ENCODE peak calls at places on chromosomes 4 and X, in nine cellular contexts. One of them, this sample, is unnamed.
A peak's percentile ranks its signal among the peaks of the same experiment; 100 is the strongest.

GRCh38 chrX:148741441-148741840 is 241.0 kb downstream of the AFF2 start:
- DNase-seq in Ammon's horn: peak; percentile 4
- DNase-seq in H7: no peak
- DNase-seq in activated CD4-positive, alpha-beta T cell treated with anti-CD3 and anti-CD28 coated beads, Interleukin-2, amount 10 ng/mL, durations not matched to agents 7 days and 5 days: no peak
- DNase-seq in astrocyte: no peak
- DNase-seq in pancreas: no peak
- DNase-seq in astrocyte of the spinal cord: no peak
- DNase-seq in NCI-H1105: no peak
- DNase-seq in endodermal cell: peak; percentile 75
- DNase-seq in this sample: no peak

GRCh38 chrX:68421651-68422050 is 11.6 kb downstream of the OPHN1 start:
- DNase-seq in endodermal cell: no peak
- DNase-seq in astrocyte: no peak
- DNase-seq in pancreas: no peak
- DNase-seq in H7: no peak
- DNase-seq in astrocyte of the spinal cord: no peak
- DNase-seq in Ammon's horn: no peak
- DNase-seq in NCI-H1105: no peak
- DNase-seq in activated CD4-positive, alpha-beta T cell treated with anti-CD3 and anti-CD28 coated beads, Interleukin-2, amount 10 ng/mL, durations not matched to agents 7 days and 5 days: no peak
- DNase-seq in this sample: no peak

GRCh38 chr4:186266699-186267467 is 894 bp downstream of the F11 start:
- DNase-seq in Ammon's horn: no peak
- DNase-seq in astrocyte: no peak
- DNase-seq in astrocyte of the spinal cord: no peak
- DNase-seq in NCI-H1105: no peak
- DNase-seq in endodermal cell: peak; percentile 76
- DNase-seq in pancreas: peak; percentile 62
- DNase-seq in activated CD4-positive, alpha-beta T cell treated with anti-CD3 and anti-CD28 coated beads, Interleukin-2, amount 10 ng/mL, durations not matched to agents 7 days and 5 days: no peak
- DNase-seq in H7: peak; percentile 79
- DNase-seq in this sample: no peak

GRCh38 chr4:158656439-158656838 is 15.2 kb downstream of the C4orf46 start:
- DNase-seq in endodermal cell: no peak
- DNase-seq in activated CD4-positive, alpha-beta T cell treated with anti-CD3 and anti-CD28 coated beads, Interleukin-2, amount 10 ng/mL, durations not matched to agents 7 days and 5 days: no peak
- DNase-seq in astrocyte: no peak
- DNase-seq in Ammon's horn: no peak
- DNase-seq in astrocyte of the spinal cord: no peak
- DNase-seq in NCI-H1105: no peak
- DNase-seq in pancreas: no peak
- DNase-seq in H7: peak; percentile 44
- DNase-seq in this sample: no peak

GRCh38 chr4:42150653-42151567 is 1.5 kb downstream of the BEND4 start:
- DNase-seq in astrocyte of the spinal cord: no peak
- DNase-seq in H7: peak; percentile 59
- DNase-seq in NCI-H1105: no peak
- DNase-seq in endodermal cell: peak; percentile 47
- DNase-seq in astrocyte: no peak
- DNase-seq in activated CD4-positive, alpha-beta T cell treated with anti-CD3 and anti-CD28 coated beads, Interleukin-2, amount 10 ng/mL, durations not matched to agents 7 days and 5 days: no peak
- DNase-seq in Ammon's horn: no peak
- DNase-seq in pancreas: peak; percentile 13
- DNase-seq in this sample: no peak

GRCh38 chrX:68568136-68568535 is 69.3 kb downstream of the YIPF6 start:
- DNase-seq in pancreas: no peak
- DNase-seq in astrocyte: no peak
- DNase-seq in endodermal cell: no peak
- DNase-seq in astrocyte of the spinal cord: no peak
- DNase-seq in activated CD4-positive, alpha-beta T cell treated with anti-CD3 and anti-CD28 coated beads, Interleukin-2, amount 10 ng/mL, durations not matched to agents 7 days and 5 days: no peak
- DNase-seq in Ammon's horn: no peak
- DNase-seq in NCI-H1105: no peak
- DNase-seq in H7: no peak
- DNase-seq in this sample: peak; percentile 54

GRCh38 chrX:38038501-38038900 is 32.1 kb downstream of the SYTL5 start:
- DNase-seq in pancreas: no peak
- DNase-seq in H7: no peak
- DNase-seq in activated CD4-positive, alpha-beta T cell treated with anti-CD3 and anti-CD28 coated beads, Interleukin-2, amount 10 ng/mL, durations not matched to agents 7 days and 5 days: no peak
- DNase-seq in astrocyte: no peak
- DNase-seq in NCI-H1105: no peak
- DNase-seq in endodermal cell: no peak
- DNase-seq in Ammon's horn: no peak
- DNase-seq in astrocyte of the spinal cord: no peak
- DNase-seq in this sample: no peak

GRCh38 chr4:161816958-161817357 is 346.8 kb downstream of the FSTL5 start:
- DNase-seq in H7: no peak
- DNase-seq in astrocyte of the spinal cord: no peak
- DNase-seq in pancreas: no peak
- DNase-seq in activated CD4-positive, alpha-beta T cell treated with anti-CD3 and anti-CD28 coated beads, Interleukin-2, amount 10 ng/mL, durations not matched to agents 7 days and 5 days: no peak
- DNase-seq in endodermal cell: no peak
- DNase-seq in Ammon's horn: no peak
- DNase-seq in astrocyte: no peak
- DNase-seq in NCI-H1105: no peak
- DNase-seq in this sample: no peak

GRCh38 chr4:151690884-151691283 is 69.9 kb downstream of the GATB start:
- DNase-seq in Ammon's horn: peak; percentile 51
- DNase-seq in activated CD4-positive, alpha-beta T cell treated with anti-CD3 and anti-CD28 coated beads, Interleukin-2, amount 10 ng/mL, durations not matched to agents 7 days and 5 days: no peak
- DNase-seq in astrocyte: peak; percentile 31
- DNase-seq in NCI-H1105: no peak
- DNase-seq in H7: no peak
- DNase-seq in astrocyte of the spinal cord: no peak
- DNase-seq in endodermal cell: no peak
- DNase-seq in pancreas: no peak
- DNase-seq in this sample: no peak

GRCh38 chr4:69907151-69907550 is 23.7 kb upstream of the CSN1S1 start:
- DNase-seq in H7: no peak
- DNase-seq in astrocyte: no peak
- DNase-seq in Ammon's horn: no peak
- DNase-seq in activated CD4-positive, alpha-beta T cell treated with anti-CD3 and anti-CD28 coated beads, Interleukin-2, amount 10 ng/mL, durations not matched to agents 7 days and 5 days: no peak
- DNase-seq in NCI-H1105: no peak
- DNase-seq in pancreas: no peak
- DNase-seq in endodermal cell: no peak
- DNase-seq in astrocyte of the spinal cord: no peak
- DNase-seq in this sample: no peak

GRCh38 chr4:105088110-105088879 is 58.4 kb upstream of the TET2 start:
- DNase-seq in activated CD4-positive, alpha-beta T cell treated with anti-CD3 and anti-CD28 coated beads, Interleukin-2, amount 10 ng/mL, durations not matched to agents 7 days and 5 days: no peak
- DNase-seq in endodermal cell: peak; percentile 60
- DNase-seq in pancreas: no peak
- DNase-seq in Ammon's horn: peak; percentile 44
- DNase-seq in H7: no peak
- DNase-seq in astrocyte: peak; percentile 98
- DNase-seq in astrocyte of the spinal cord: peak; percentile 94
- DNase-seq in NCI-H1105: no peak
- DNase-seq in this sample: no peak

GRCh38 chr4:1723131-1723801 is 1.9 kb downstream of the TACC3 start:
- DNase-seq in astrocyte of the spinal cord: no peak
- DNase-seq in NCI-H1105: no peak
- DNase-seq in Ammon's horn: no peak
- DNase-seq in activated CD4-positive, alpha-beta T cell treated with anti-CD3 and anti-CD28 coated beads, Interleukin-2, amount 10 ng/mL, durations not matched to agents 7 days and 5 days: peak; percentile 51
- DNase-seq in endodermal cell: no peak
- DNase-seq in astrocyte: no peak
- DNase-seq in H7: peak; percentile 14
- DNase-seq in pancreas: no peak
- DNase-seq in this sample: peak; percentile 77

GRCh38 chr4:99710681-99711345 is 53.2 kb upstream of the C4orf54 start:
- DNase-seq in astrocyte: no peak
- DNase-seq in endodermal cell: no peak
- DNase-seq in Ammon's horn: no peak
- DNase-seq in H7: no peak
- DNase-seq in pancreas: no peak
- DNase-seq in activated CD4-positive, alpha-beta T cell treated with anti-CD3 and anti-CD28 coated beads, Interleukin-2, amount 10 ng/mL, durations not matched to agents 7 days and 5 days: no peak
- DNase-seq in NCI-H1105: no peak
- DNase-seq in astrocyte of the spinal cord: no peak
- DNase-seq in this sample: no peak

GRCh38 chr4:102328045-102328444 is 17.2 kb downstream of the SLC39A8 start:
- DNase-seq in astrocyte of the spinal cord: peak; percentile 62
- DNase-seq in endodermal cell: no peak
- DNase-seq in activated CD4-positive, alpha-beta T cell treated with anti-CD3 and anti-CD28 coated beads, Interleukin-2, amount 10 ng/mL, durations not matched to agents 7 days and 5 days: no peak
- DNase-seq in Ammon's horn: no peak
- DNase-seq in astrocyte: peak; percentile 83
- DNase-seq in H7: no peak
- DNase-seq in pancreas: no peak
- DNase-seq in NCI-H1105: no peak
- DNase-seq in this sample: no peak

GRCh38 chr4:37864786-37865185 is 26.1 kb upstream of the TBC1D1 start:
- DNase-seq in Ammon's horn: peak; percentile 66
- DNase-seq in H7: no peak
- DNase-seq in NCI-H1105: no peak
- DNase-seq in endodermal cell: no peak
- DNase-seq in activated CD4-positive, alpha-beta T cell treated with anti-CD3 and anti-CD28 coated beads, Interleukin-2, amount 10 ng/mL, durations not matched to agents 7 days and 5 days: no peak
- DNase-seq in pancreas: no peak
- DNase-seq in astrocyte of the spinal cord: no peak
- DNase-seq in astrocyte: no peak
- DNase-seq in this sample: no peak

GRCh38 chrX:53263597-53264094 is 17.7 kb downstream of the IQSEC2 start:
- DNase-seq in NCI-H1105: no peak
- DNase-seq in endodermal cell: no peak
- DNase-seq in activated CD4-positive, alpha-beta T cell treated with anti-CD3 and anti-CD28 coated beads, Interleukin-2, amount 10 ng/mL, durations not matched to agents 7 days and 5 days: peak; percentile 15
- DNase-seq in astrocyte of the spinal cord: peak; percentile 52
- DNase-seq in pancreas: no peak
- DNase-seq in Ammon's horn: no peak
- DNase-seq in astrocyte: peak; percentile 65
- DNase-seq in H7: no peak
- DNase-seq in this sample: peak; percentile 80

This sample was measured in activated CD4-positive, alpha-beta memory T cell treated with anti-CD3 and anti-CD28 coated beads for 36 hours.